ENCODE peak calls at places on chromosomes 3 and 15, in four cellular contexts. E, K, G and S are unnamed samples.

GRCh38 chr3:46709147-46709654 is 8.0 kb downstream of the TMIE start:
- DNase-seq in K (no peak), G (no peak), E (no peak), S (no peak)

GRCh38 chr3:108428580-108428979 is 81.8 kb downstream of the MYH15 start:
- DNase-seq in K (no peak), E (no peak), G (no peak), S (no peak)

GRCh38 chr3:171178714-171179113 is 152.2 kb upstream of the SLC2A2 start:
- DNase-seq in G (no peak), K (no peak), E (no peak), S (no peak)

GRCh38 chr15:101137312-101137940 is 114.4 kb downstream of the CHSY1 start:
- DNase-seq in E (peak; percentile 41), K (no peak), G (no peak), S (no peak)

GRCh38 chr15:72751751-72752455 is 31.7 kb downstream of the ADPGK start:
- DNase-seq in K (no peak), E (no peak), G (no peak), S (no peak)

GRCh38 chr3:187914231-187914630 is 169.0 kb upstream of the BCL6 start:
- DNase-seq in K (peak; percentile 13), G (no peak), E (no peak), S (no peak)

GRCh38 chr15:85828026-85828597 is 33.4 kb upstream of the KLHL25 start:
- DNase-seq in K (no peak), G (no peak), E (no peak), S (no peak)

GRCh38 chr3:64238971-64239667 is 13.9 kb upstream of the PRICKLE2 start:
- DNase-seq in G (no peak), E (no peak), K (peak; percentile 16), S (peak; percentile 77)

GRCh38 chr15:81939604-81940440 is 106.0 kb downstream of the MEX3B start:
- DNase-seq in E (peak; percentile 51), G (no peak), K (peak; percentile 19), S (peak; percentile 46)

GRCh38 chr3:102026656-102027055 is 177.3 kb downstream of the NFKBIZ start:
- DNase-seq in E (no peak), G (no peak), K (no peak), S (no peak)

GRCh38 chr15:31263751-31264533 is 62.7 kb upstream of the KLF13 start:
- DNase-seq in E (no peak), K (no peak), G (peak; percentile 88), S (peak; percentile 7)

GRCh38 chr3:13557926-13558325 is 9.0 kb downstream of the FBLN2 start:
- DNase-seq in G (no peak), K (no peak), E (no peak), S (no peak)

GRCh38 chr3:35483131-35483530 is 156.2 kb upstream of the ARPP21 start:
- DNase-seq in E (no peak), G (no peak), K (no peak), S (no peak)

GRCh38 chr3:5205165-5205941 is 17.8 kb downstream of the EDEM1 start:
- DNase-seq in E (no peak), K (no peak), G (peak; percentile 86), S (no peak)

GRCh38 chr3:133746722-133747086 is 511 bp downstream of the TF start:
- DNase-seq in G (no peak), K (no peak), E (no peak), S (no peak)

GRCh38 chr15:69718445-69718844 is 265.8 kb downstream of the RPLP1 start:
- DNase-seq in E (no peak), K (no peak), G (no peak), S (no peak)

GRCh38 chr15:69722924-69723323 is 270.3 kb downstream of the RPLP1 start:
- DNase-seq in E (no peak), G (no peak), K (no peak), S (no peak)

GRCh38 chr15:69715205-69715604 is 262.6 kb downstream of the RPLP1 start:
- DNase-seq in E (no peak), K (no peak), G (no peak), S (no peak)

GRCh38 chr15:69719527-69719926 is 266.9 kb downstream of the RPLP1 start:
- DNase-seq in K (no peak), E (no peak), G (no peak), S (no peak)

GRCh38 chr15:69718916-69719315 is 266.3 kb downstream of the RPLP1 start:
- DNase-seq in E (no peak), G (no peak), K (no peak), S (no peak)
- TF ChIP-seq CBFB in E (no peak), G (no peak), K (no peak), S (no peak)

GRCh38 chr15:26890988-26891387 is 24.1 kb downstream of the GABRA5 start:
- DNase-seq in G (no peak), E (no peak), K (no peak), S (no peak)

GRCh38 chr15:26890451-26890850 is 23.6 kb downstream of the GABRA5 start:
- DNase-seq in K (no peak), E (no peak), G (no peak), S (no peak)

GRCh38 chr15:26887926-26888666 is 21.2 kb downstream of the GABRA5 start:
- DNase-seq in K (no peak), G (no peak), E (no peak), S (no peak)

GRCh38 chr15:26888761-26889160 is 21.9 kb downstream of the GABRA5 start:
- DNase-seq in K (peak; percentile 14), G (no peak), E (no peak), S (no peak)

GRCh38 chr15:26889298-26889898 is 22.5 kb downstream of the GABRA5 start:
- DNase-seq in E (peak; percentile 44), K (peak; percentile 53), G (peak; percentile 23), S (peak; percentile 74)
- TF ChIP-seq CBFB in E (no peak), K (no peak), G (no peak), S (no peak)

GRCh38 chr3:20808864-20809263 is 622.9 kb upstream of the SGO1 start:
- DNase-seq in E (no peak), K (no peak), G (no peak), S (no peak)

GRCh38 chr3:20811006-20811405 is 625.0 kb upstream of the SGO1 start:
- DNase-seq in E (no peak), G (no peak), K (no peak), S (no peak)

GRCh38 chr3:20809356-20809755 is 623.4 kb upstream of the SGO1 start:
- DNase-seq in K (no peak), E (no peak), G (no peak), S (no peak)

GRCh38 chr3:20811631-20812030 is 625.6 kb upstream of the SGO1 start:
- DNase-seq in K (no peak), G (no peak), E (no peak), S (no peak)
- TF ChIP-seq CBFB in K (no peak), G (no peak), E (no peak), S (no peak)

GRCh38 chr3:40292637-40293036 is 16.9 kb upstream of the EIF1B start:
- DNase-seq in G (no peak), E (peak; percentile 39), K (no peak), S (peak; percentile 20)
- TF ChIP-seq CBFB in G (no peak), E (no peak), K (no peak), S (no peak)

GRCh38 chr15:95284487-95284886 is 1046.0 kb upstream of the NR2F2 start:
- DNase-seq in G (no peak), K (no peak), E (no peak), S (no peak)

GRCh38 chr15:95286316-95286880 is 1044.1 kb upstream of the NR2F2 start:
- DNase-seq in G (no peak), K (no peak), E (no peak), S (no peak)

GRCh38 chr15:95287774-95288173 is 1042.7 kb upstream of the NR2F2 start:
- DNase-seq in E (no peak), G (no peak), K (no peak), S (no peak)

GRCh38 chr15:95284933-95285401 is 1045.5 kb upstream of the NR2F2 start:
- DNase-seq in G (no peak), K (no peak), E (no peak), S (no peak)

GRCh38 chr15:95286911-95287769 is 1043.4 kb upstream of the NR2F2 start:
- DNase-seq in E (no peak), G (peak; percentile 28), K (no peak), S (peak; percentile 14)
- TF ChIP-seq CBFB in E (no peak), G (no peak), K (no peak), S (no peak)

DNA sequence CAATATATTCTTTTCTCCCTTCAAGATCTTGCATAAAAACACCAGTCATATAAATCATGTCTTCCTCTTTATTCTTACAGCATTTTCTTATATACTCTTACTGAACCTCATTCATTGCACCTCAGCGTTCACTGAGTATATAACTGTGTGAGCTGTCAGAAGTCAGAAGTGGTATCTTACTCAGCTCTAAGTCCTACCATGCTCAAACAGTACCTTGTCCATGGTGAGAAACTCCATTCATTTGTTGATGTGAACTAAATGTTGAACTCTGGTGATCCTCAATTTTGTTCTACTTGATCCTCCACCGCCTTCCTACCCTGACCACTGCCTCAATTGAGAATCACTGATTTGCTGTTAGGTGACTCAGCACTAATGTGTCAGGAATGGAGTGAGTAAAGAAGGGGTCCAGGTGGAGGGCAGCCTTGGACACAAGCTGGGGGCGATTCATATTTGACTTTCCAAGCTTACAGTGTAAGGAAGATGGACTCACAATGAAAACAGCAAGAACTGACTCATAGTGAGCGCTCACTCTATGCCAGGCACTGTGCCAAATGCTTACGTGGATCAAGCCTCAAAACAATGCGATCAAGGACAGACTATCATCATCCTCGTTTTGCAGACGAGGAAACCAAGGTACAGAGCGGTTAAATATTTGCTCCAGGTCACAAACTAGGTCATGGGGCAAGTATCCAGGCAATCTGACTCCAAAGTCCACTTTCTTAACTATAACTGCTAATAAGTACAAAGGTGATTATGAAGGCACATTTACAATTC is 13.5 kb upstream of the ZFYVE19 start:
- DNase-seq in G (no peak), E (no peak), K (peak; percentile 96), S (no peak)
- TF ChIP-seq CBFB in G (no peak), E (no peak), K (no peak), S (no peak)

GRCh38 chr3:186254676-186255665 is 107.1 kb downstream of the DGKG start:
- DNase-seq in K (no peak), G (peak; percentile 68), E (no peak), S (no peak)
- TF ChIP-seq CBFB in K (no peak), G (no peak), E (no peak), S (no peak)

GRCh38 chr3:185813205-185813604 is 11.6 kb downstream of the IGF2BP2 start:
- DNase-seq in E (no peak), G (no peak), K (no peak), S (no peak)

GRCh38 chr3:185818267-185818875 is 6.5 kb downstream of the IGF2BP2 start:
- DNase-seq in K (no peak), E (no peak), G (no peak), S (no peak)

GRCh38 chr3:185815391-185816282 is 9.2 kb downstream of the IGF2BP2 start:
- DNase-seq in K (no peak), E (peak; percentile 18), G (no peak), S (no peak)

GRCh38 chr3:185813691-185814215 is 11.1 kb downstream of the IGF2BP2 start:
- DNase-seq in K (peak; percentile 45), E (no peak), G (no peak), S (peak; percentile 67)
- TF ChIP-seq CBFB in K (no peak), E (no peak), G (no peak), S (peak; percentile 53)